ENCODE peak calls at places on chromosomes 16 and 17, in eight cellular contexts. Q, J, S, X, R, U, I and O are unnamed samples.

GRCh38 chr16:63617990-63618763 is 1503.7 kb downstream of the CDH11 start:
- DNase-seq in Q (no peak), J (peak; percentile 21), S (no peak), X (no peak), R (no peak), U (no peak), I (no peak), O (no peak)

GRCh38 chr17:725084-725483 is 7.3 kb upstream of the TLCD3A start:
- DNase-seq in Q (no peak), J (no peak), S (no peak), X (no peak), R (no peak), U (no peak), I (no peak), O (no peak)

GRCh38 chr17:8954339-8954738 is 11.2 kb downstream of the PIK3R5 start:
- DNase-seq in Q (no peak), J (peak; percentile 49), S (peak; percentile 87), X (no peak), R (no peak), U (no peak), I (no peak), O (peak; percentile 69)

GRCh38 chr17:48483004-48483403 is 47.8 kb downstream of the HOXB1 start:
- DNase-seq in Q (no peak), J (no peak), S (no peak), X (peak; percentile 48), R (no peak), U (peak; percentile 81), I (no peak), O (no peak)

GRCh38 chr17:44024271-44024663 is 9.5 kb upstream of the TMEM101 start:
- DNase-seq in Q (no peak), J (no peak), S (no peak), X (no peak), R (no peak), U (no peak), I (no peak), O (no peak)

GRCh38 chr17:15657868-15658775 is 26.0 kb downstream of the TRIM16 start:
- DNase-seq in Q (no peak), J (no peak), S (no peak), X (no peak), R (no peak), U (no peak), I (no peak), O (no peak)

GRCh38 chr16:87806246-87806607 is 40.4 kb upstream of the KLHDC4 start:
- DNase-seq in Q (no peak), J (no peak), S (no peak), X (no peak), R (no peak), U (no peak), I (no peak), O (no peak)

GRCh38 chr17:1197781-1198490 is 18.2 kb upstream of the ABR start:
- DNase-seq in Q (peak; percentile 63), J (peak; percentile 53), S (peak; percentile 98), X (no peak), R (peak; percentile 63), U (no peak), I (no peak), O (peak; percentile 85)

GRCh38 chr17:37485938-37486570 is 3.6 kb upstream of the DUSP14 start:
- DNase-seq in Q (no peak), J (no peak), S (no peak), X (no peak), R (no peak), U (no peak), I (no peak), O (no peak)

GRCh38 chr16:78775161-78775561 is 675.7 kb downstream of the WWOX start:
- DNase-seq in Q (no peak), J (no peak), S (peak; percentile 18), X (no peak), R (no peak), U (no peak), I (no peak), O (no peak)

GRCh38 chr17:40366861-40367518 is 2.5 kb upstream of the GJD3 start:
- DNase-seq in Q (no peak), J (no peak), S (no peak), X (no peak), R (no peak), U (peak; percentile 37), I (no peak), O (no peak)

GRCh38 chr16:87464691-87465300 is 28.0 kb downstream of the ZCCHC14 start:
- DNase-seq in Q (peak; percentile 92), J (peak; percentile 81), S (peak; percentile 17), X (peak; percentile 41), R (no peak), U (peak; percentile 85), I (peak; percentile 68), O (peak; percentile 49)

GRCh38 chr17:13409455-13409854 is 192.3 kb downstream of the HS3ST3A1 start:
- DNase-seq in Q (no peak), J (no peak), S (no peak), X (no peak), R (no peak), U (no peak), I (no peak), O (no peak)

GRCh38 chr16:80580109-80580832 is 39.5 kb downstream of the DYNLRB2 start:
- DNase-seq in Q (peak; percentile 47), J (no peak), S (peak; percentile 96), X (no peak), R (no peak), U (no peak), I (no peak), O (peak; percentile 80)

GRCh38 chr16:22641030-22641671 is 130.5 kb downstream of the NPIPB5 start:
- DNase-seq in Q (peak; percentile 58), J (no peak), S (peak; percentile 29), X (no peak), R (no peak), U (no peak), I (peak; percentile 49), O (peak; percentile 36)

GRCh38 chr17:50696365-50696879 is 11.3 kb downstream of the ANKRD40 start:
- DNase-seq in Q (no peak), J (no peak), S (peak; percentile 39), X (no peak), R (no peak), U (no peak), I (no peak), O (no peak)

GRCh38 chr17:53630115-53630514 is 192.6 kb upstream of the KIF2B start:
- DNase-seq in Q (no peak), J (no peak), S (no peak), X (no peak), R (no peak), U (no peak), I (no peak), O (no peak)

GRCh38 chr17:50184611-50185398 is 16.6 kb downstream of the COL1A1 start:
- DNase-seq in Q (peak; percentile 65), J (no peak), S (no peak), X (no peak), R (no peak), U (peak; percentile 69), I (no peak), O (peak; percentile 53)

GRCh38 chr16:8963825-8964441 is at the start of gene USP7:
- DNase-seq in Q (peak; percentile 92), J (peak; percentile 95), S (peak; percentile 96), X (peak; percentile 89), R (peak; percentile 82), U (peak; percentile 92), I (peak; percentile 98), O (peak; percentile 99)

GRCh38 chr16:2829501-2830354 is at the start of gene ZG16B:
- DNase-seq in Q (peak; percentile 24), J (no peak), S (peak; percentile 44), X (no peak), R (no peak), U (no peak), I (no peak), O (no peak)

GRCh38 chr16:1257561-1258217 is 1.8 kb downstream of the TPSD1 start:
- DNase-seq in Q (no peak), J (no peak), S (no peak), X (no peak), R (no peak), U (no peak), I (no peak), O (no peak)

GRCh38 chr17:31435581-31435980 is 44.1 kb downstream of the RAB11FIP4 start:
- DNase-seq in Q (no peak), J (no peak), S (no peak), X (no peak), R (no peak), U (no peak), I (no peak), O (no peak)

GRCh38 chr16:30570621-30571443 is 682 bp downstream of the ZNF688 start:
- DNase-seq in Q (no peak), J (peak; percentile 37), S (no peak), X (no peak), R (peak; percentile 57), U (no peak), I (peak; percentile 48), O (peak; percentile 57)

GRCh38 chr17:58703137-58703846 is 10.9 kb downstream of the RAD51C start:
- DNase-seq in Q (peak; percentile 77), J (no peak), S (peak; percentile 27), X (peak; percentile 61), R (no peak), U (no peak), I (no peak), O (no peak)

GRCh38 chr16:65314246-65315003 is 192.6 kb upstream of the CDH11 start:
- DNase-seq in Q (peak; percentile 26), J (no peak), S (no peak), X (no peak), R (no peak), U (no peak), I (no peak), O (no peak)

GRCh38 chr16:87790278-87791023 is 24.7 kb upstream of the KLHDC4 start:
- DNase-seq in Q (no peak), J (no peak), S (no peak), X (peak; percentile 25), R (no peak), U (peak; percentile 88), I (no peak), O (no peak)

GRCh38 chr17:5078106-5079028 is at the start of gene ZFP3:
- DNase-seq in Q (peak; percentile 84), J (peak; percentile 91), S (peak; percentile 90), X (peak; percentile 72), R (peak; percentile 82), U (no peak), I (peak; percentile 80), O (peak; percentile 85)

GRCh38 chr16:57475711-57476339 is 10.5 kb downstream of the DOK4 start:
- DNase-seq in Q (peak; percentile 61), J (no peak), S (peak; percentile 88), X (no peak), R (no peak), U (no peak), I (peak; percentile 75), O (peak; percentile 85)

GRCh38 chr16:27024010-27024409 is 42.7 kb upstream of the C16orf82 start:
- DNase-seq in Q (no peak), J (no peak), S (no peak), X (no peak), R (no peak), U (peak; percentile 19), I (no peak), O (no peak)

GRCh38 chr16:89193021-89193575 is 7.2 kb downstream of the SLC22A31 start:
- DNase-seq in Q (peak; percentile 86), J (peak; percentile 78), S (no peak), X (no peak), R (no peak), U (peak; percentile 88), I (no peak), O (peak; percentile 88)

GRCh38 chr16:82761858-82762257 is 135.1 kb downstream of the CDH13 start:
- DNase-seq in Q (peak; percentile 66), J (no peak), S (no peak), X (no peak), R (no peak), U (no peak), I (peak; percentile 64), O (no peak)

GRCh38 chr16:58110590-58111330 is 18.4 kb downstream of the CFAP20 start:
- DNase-seq in Q (peak; percentile 27), J (no peak), S (no peak), X (peak; percentile 89), R (no peak), U (no peak), I (no peak), O (no peak)

GRCh38 chr17:48908853-48909394 is 717 bp downstream of the UBE2Z start:
- DNase-seq in Q (peak; percentile 86), J (peak; percentile 92), S (peak; percentile 95), X (peak; percentile 97), R (no peak), U (peak; percentile 98), I (peak; percentile 93), O (peak; percentile 90)

GRCh38 chr17:77407321-77408277 is 266.8 kb downstream of the SEC14L1 start:
- DNase-seq in Q (no peak), J (no peak), S (no peak), X (no peak), R (no peak), U (no peak), I (no peak), O (no peak)